ENCODE peak calls at places on chromosome 6, in four cellular contexts. N is WTC11, W is HepG2, V is A549. M is an unnamed sample.

GRCh38 chr6:7190791-7191190 is 83.0 kb downstream of the RREB1 start:
- DNase-seq in V (no peak), W (no peak), N (no peak), M (no peak)

GRCh38 chr6:56540950-56541600 is 101.6 kb downstream of the DST start:
- DNase-seq in W (peak; percentile 77), N (no peak), V (no peak), M (no peak)

GRCh38 chr6:143733500-143733899 is 55.7 kb downstream of the PHACTR2 start:
- DNase-seq in N (no peak), W (no peak), V (no peak), M (no peak)

GRCh38 chr6:120279706-120280105 is 930.1 kb upstream of the MAN1A1 start:
- DNase-seq in V (no peak), W (no peak), N (no peak), M (no peak)

GRCh38 chr6:108114861-108115597 is 40.5 kb upstream of the OSTM1 start:
- DNase-seq in W (no peak), N (peak; percentile 74), V (no peak), M (no peak)

GRCh38 chr6:95087394-95088097 is 489.8 kb upstream of the MANEA start:
- DNase-seq in V (no peak), N (no peak), W (peak; percentile 1), M (no peak)

GRCh38 chr6:157229219-157229607 is 94.1 kb downstream of the TMEM242 start:
- DNase-seq in N (no peak), W (no peak), V (no peak), M (no peak)

GRCh38 chr6:168576388-168576787 is 135.4 kb downstream of the SMOC2 start:
- DNase-seq in W (no peak), V (no peak), N (no peak), M (no peak)

GRCh38 chr6:116120430-116120829 is 5.5 kb downstream of the COL10A1 start:
- DNase-seq in V (no peak), W (no peak), N (no peak), M (no peak)

DNA sequence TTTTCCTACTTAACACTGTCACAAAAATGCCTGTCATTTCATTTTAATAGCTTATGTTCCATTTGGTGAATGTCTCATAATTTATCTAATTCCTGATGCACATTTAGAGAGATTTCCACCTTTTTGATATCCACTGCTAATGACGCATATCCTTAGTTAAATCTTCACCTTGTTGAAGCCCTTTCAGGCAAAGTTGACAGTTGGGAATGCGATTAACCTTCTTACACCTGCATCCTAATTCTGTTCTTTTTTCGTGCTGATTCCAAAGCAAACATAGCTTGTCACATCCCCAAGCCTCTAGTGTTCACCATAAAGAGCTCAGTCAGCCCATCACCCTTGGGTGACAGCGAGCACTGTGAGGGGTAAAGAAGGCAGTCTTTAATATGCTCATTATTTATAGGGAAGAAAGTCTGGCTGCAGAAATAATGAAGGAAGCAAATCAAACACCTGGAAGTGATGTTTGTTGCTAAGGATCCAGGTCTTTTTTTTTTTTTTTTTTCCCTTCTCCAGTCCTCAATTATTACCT is 205.6 kb downstream of the DTNBP1 start:
- DNase-seq in N (no peak), V (no peak), W (no peak), M (no peak)
- TF ChIP-seq NR3C1 in N (no peak), V (no peak), W (no peak), M (no peak)

GRCh38 chr6:163998496-163998895 is 584.0 kb downstream of the QKI start:
- DNase-seq in V (no peak), N (no peak), W (no peak), M (no peak)
- TF ChIP-seq NR3C1 in V (no peak), N (no peak), W (no peak), M (no peak)

DNA sequence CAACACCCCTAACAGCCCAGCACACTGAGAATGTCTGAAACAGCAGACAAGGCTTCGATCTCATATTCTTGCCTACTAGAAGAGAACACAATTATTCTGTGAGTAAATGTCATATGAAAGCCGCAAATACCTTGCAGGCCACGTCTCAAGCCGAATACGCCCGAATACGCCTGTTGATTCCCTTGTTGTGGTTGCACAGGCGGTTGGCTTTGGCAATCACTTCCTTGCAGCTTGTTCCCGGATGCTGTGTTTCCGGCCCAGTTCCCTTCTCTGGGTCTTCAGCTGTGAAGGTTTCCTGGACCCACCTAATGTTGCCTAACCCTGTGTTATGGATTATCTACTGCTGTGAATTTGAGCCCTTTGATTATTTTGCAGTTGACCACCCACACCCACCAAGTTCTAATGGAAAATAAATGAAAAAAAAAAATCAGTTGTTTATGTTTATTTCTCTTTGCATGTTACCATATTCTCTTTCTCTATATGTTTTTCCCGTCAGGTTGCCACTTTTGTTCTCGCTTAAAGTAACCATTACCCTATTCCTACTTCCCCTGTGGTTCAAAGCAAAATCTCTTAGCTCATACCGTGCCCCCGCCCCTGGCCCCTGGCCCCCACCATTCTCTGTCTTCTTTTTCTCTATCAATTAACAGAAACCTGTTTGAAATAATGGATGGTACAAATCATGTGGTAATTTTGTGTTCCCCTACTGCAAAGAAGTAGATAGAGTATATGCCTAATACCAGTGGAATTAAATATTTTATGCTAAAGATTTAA is 172.4 kb downstream of the ADGB start:
- DNase-seq in W (no peak), V (no peak), N (no peak), M (peak; percentile 70)
- TF ChIP-seq NR3C1 in W (no peak), V (no peak), N (no peak), M (no peak)

GRCh38 chr6:28977351-28978136 is 27.6 kb downstream of the ZNF311 start:
- DNase-seq in V (no peak), W (no peak), N (peak; percentile 47), M (no peak)
- TF ChIP-seq NR3C1 in V (no peak), W (no peak), N (no peak), M (no peak)

GRCh38 chr6:37759221-37760154 is 60.0 kb upstream of the ZFAND3 start:
- DNase-seq in W (peak; percentile 25), N (no peak), V (no peak), M (no peak)
- TF ChIP-seq NR3C1 in W (no peak), N (no peak), V (no peak), M (no peak)

GRCh38 chr6:44002591-44003344 is 124.5 kb downstream of the MRPL14 start:
- DNase-seq in V (peak; percentile 55), W (no peak), N (peak; percentile 78), M (no peak)

GRCh38 chr6:44003345-44004061 is 123.7 kb downstream of the MRPL14 start:
- DNase-seq in W (no peak), V (no peak), N (peak; percentile 36), M (no peak)

GRCh38 chr6:44001318-44001868 is 125.9 kb downstream of the MRPL14 start:
- DNase-seq in V (no peak), N (peak; percentile 73), W (peak; percentile 52), M (peak; percentile 79)

GRCh38 chr6:44000164-44000842 is 126.9 kb downstream of the MRPL14 start:
- DNase-seq in N (peak; percentile 36), W (no peak), V (no peak), M (no peak)

DNA sequence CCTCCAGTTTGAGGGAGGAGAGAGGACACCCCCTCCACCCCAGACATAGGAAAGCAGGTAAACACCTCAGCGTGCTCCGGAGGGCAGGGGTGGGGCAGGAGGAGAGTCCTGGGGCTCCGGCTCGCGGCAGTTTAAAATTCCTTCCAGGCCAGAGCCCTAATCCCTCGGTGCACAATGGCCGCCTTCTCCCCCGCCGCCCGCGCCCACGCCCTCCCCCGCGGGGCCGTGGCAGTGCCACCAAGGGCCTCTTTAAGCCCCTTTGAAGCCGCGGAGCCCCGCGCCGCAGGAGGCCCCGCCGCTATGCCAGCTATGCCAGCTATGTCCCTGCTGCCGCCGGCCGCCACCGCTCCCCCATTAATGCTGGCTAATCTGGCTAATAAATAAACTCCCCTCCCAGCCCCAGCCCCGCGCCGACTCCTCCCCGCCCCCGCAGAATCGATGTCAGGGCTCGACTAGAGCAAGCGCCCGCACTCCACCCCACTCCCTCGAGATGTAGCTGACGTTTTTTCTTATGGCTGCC is 125.1 kb downstream of the MRPL14 start:
- DNase-seq in W (peak; percentile 47), N (peak; percentile 84), V (no peak), M (no peak)
- TF ChIP-seq NR3C1 in W (no peak), N (no peak), V (no peak), M (no peak)

GRCh38 chr6:170405311-170405975 is 98.9 kb downstream of the FAM120B start:
- DNase-seq in V (no peak), N (no peak), W (no peak), M (no peak)

GRCh38 chr6:170404697-170405096 is 98.1 kb downstream of the FAM120B start:
- DNase-seq in N (no peak), W (no peak), V (no peak), M (no peak)

GRCh38 chr6:170403451-170403850 is 96.9 kb downstream of the FAM120B start:
- DNase-seq in V (no peak), W (no peak), N (peak; percentile 49), M (no peak)

GRCh38 chr6:170404036-170404435 is 97.5 kb downstream of the FAM120B start:
- DNase-seq in V (no peak), W (no peak), N (no peak), M (no peak)

DNA sequence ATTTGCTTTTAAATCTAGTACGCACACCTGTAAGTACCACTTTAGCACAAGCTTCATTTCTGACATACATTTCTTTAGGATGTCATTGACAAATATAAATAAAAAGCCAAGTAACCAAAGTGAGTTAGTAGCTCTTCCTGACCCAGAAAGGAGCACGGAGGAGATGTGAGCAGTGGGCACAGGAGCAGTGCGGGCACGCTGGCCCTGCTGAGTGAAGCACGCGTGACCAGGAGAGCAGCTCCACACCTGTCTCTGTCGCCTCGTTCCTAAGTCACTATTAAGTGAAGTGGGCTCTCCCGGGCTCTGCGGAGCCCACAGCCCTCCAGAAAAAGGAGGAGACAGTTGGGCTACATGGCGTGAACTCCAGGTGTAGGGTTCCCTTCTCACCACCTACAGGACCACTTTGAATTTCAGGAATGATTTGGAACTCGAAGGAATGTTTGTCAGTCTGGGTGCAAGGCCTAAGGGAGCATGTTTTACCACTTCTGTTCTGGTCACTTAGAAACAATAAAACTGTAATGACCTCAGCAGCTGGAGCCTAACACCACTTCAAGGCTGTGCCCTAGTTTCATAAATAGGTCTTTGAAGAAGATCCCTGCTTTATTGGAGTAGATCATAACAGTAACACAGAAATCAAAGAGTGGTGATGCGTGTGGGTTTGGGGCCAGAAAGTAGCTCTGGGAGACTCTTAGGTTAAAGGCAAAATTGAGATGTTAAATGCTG is 95.9 kb downstream of the FAM120B start:
- DNase-seq in N (no peak), V (no peak), W (no peak), M (no peak)
- TF ChIP-seq NR3C1 in N (no peak), V (no peak), W (no peak), M (no peak)

M was measured in K562.